ENCODE peak calls at places on chromosomes 2 and 18, in six cellular contexts. One of them, this sample, is unnamed.
A peak's percentile ranks its signal among the peaks of the same experiment; 100 is the strongest.

GRCh38 chr2:232891621-232892071 is 21.6 kb downstream of the SNORC start:
- DNase-seq in GM12878: no peak
- DNase-seq in prostate gland: no peak
- DNase-seq in testis: peak; percentile 69
- DNase-seq in SJSA1: peak; percentile 28
- DNase-seq in right cardiac atrium: no peak
- DNase-seq in this sample: no peak

GRCh38 chr18:63708650-63709049 is 5.9 kb downstream of the SERPINB11 start:
- DNase-seq in GM12878: no peak
- DNase-seq in prostate gland: no peak
- DNase-seq in testis: no peak
- DNase-seq in SJSA1: no peak
- DNase-seq in right cardiac atrium: no peak
- DNase-seq in this sample: no peak

GRCh38 chr2:29629495-29629894 is 291.9 kb downstream of the ALK start:
- DNase-seq in GM12878: no peak
- DNase-seq in prostate gland: no peak
- DNase-seq in testis: no peak
- DNase-seq in SJSA1: no peak
- DNase-seq in right cardiac atrium: no peak
- DNase-seq in this sample: no peak

GRCh38 chr2:237319887-237320286 is 94.1 kb downstream of the COL6A3 start:
- DNase-seq in GM12878: no peak
- DNase-seq in prostate gland: no peak
- DNase-seq in testis: no peak
- DNase-seq in SJSA1: no peak
- DNase-seq in right cardiac atrium: no peak
- DNase-seq in this sample: no peak

GRCh38 chr2:220191031-220191430 is 563.6 kb downstream of the SLC4A3 start:
- DNase-seq in GM12878: no peak
- DNase-seq in prostate gland: no peak
- DNase-seq in testis: no peak
- DNase-seq in SJSA1: no peak
- DNase-seq in right cardiac atrium: no peak
- DNase-seq in this sample: no peak

GRCh38 chr2:39118786-39119499 is 1.9 kb downstream of the SOS1 start:
- DNase-seq in GM12878: no peak
- DNase-seq in prostate gland: no peak
- DNase-seq in testis: no peak
- DNase-seq in SJSA1: peak; percentile 21
- DNase-seq in right cardiac atrium: no peak
- DNase-seq in this sample: peak; percentile 17

GRCh38 chr2:207937818-207938217 is 87.5 kb downstream of the PLEKHM3 start:
- DNase-seq in GM12878: no peak
- DNase-seq in prostate gland: no peak
- DNase-seq in testis: no peak
- DNase-seq in SJSA1: no peak
- DNase-seq in right cardiac atrium: no peak
- DNase-seq in this sample: no peak

GRCh38 chr2:61631321-61631720 is 93.2 kb upstream of the XPO1 start:
- DNase-seq in GM12878: no peak
- DNase-seq in prostate gland: no peak
- DNase-seq in testis: no peak
- DNase-seq in SJSA1: no peak
- DNase-seq in right cardiac atrium: no peak
- DNase-seq in this sample: no peak

GRCh38 chr2:96146151-96146880 is 1.1 kb upstream of the DUSP2 start:
- DNase-seq in GM12878: peak; percentile 70
- DNase-seq in prostate gland: no peak
- DNase-seq in testis: peak; percentile 47
- DNase-seq in SJSA1: no peak
- DNase-seq in right cardiac atrium: peak; percentile 81
- DNase-seq in this sample: peak; percentile 95

GRCh38 chr2:1748176-1748740 is 3.9 kb upstream of the PXDN start:
- DNase-seq in GM12878: no peak
- DNase-seq in prostate gland: no peak
- DNase-seq in testis: no peak
- DNase-seq in SJSA1: no peak
- DNase-seq in right cardiac atrium: no peak
- DNase-seq in this sample: no peak

GRCh38 chr2:94762600-94762999 is 108.6 kb upstream of the TEKT4 start:
- DNase-seq in GM12878: no peak
- DNase-seq in prostate gland: no peak
- DNase-seq in testis: no peak
- DNase-seq in SJSA1: no peak
- DNase-seq in right cardiac atrium: no peak
- DNase-seq in this sample: no peak

GRCh38 chr2:128057334-128057733 is 29.5 kb upstream of the SAP130 start:
- DNase-seq in GM12878: no peak
- DNase-seq in prostate gland: no peak
- DNase-seq in testis: peak; percentile 76
- DNase-seq in SJSA1: no peak
- DNase-seq in right cardiac atrium: no peak
- DNase-seq in this sample: no peak

GRCh38 chr2:59529738-59530137 is 1023.7 kb downstream of the BCL11A start:
- DNase-seq in GM12878: no peak
- DNase-seq in prostate gland: no peak
- DNase-seq in testis: no peak
- DNase-seq in SJSA1: no peak
- DNase-seq in right cardiac atrium: no peak
- DNase-seq in this sample: no peak

GRCh38 chr2:207163053-207163814 is 2.5 kb downstream of the KLF7 start:
- DNase-seq in GM12878: no peak
- DNase-seq in prostate gland: peak; percentile 79
- DNase-seq in testis: peak; percentile 47
- DNase-seq in SJSA1: peak; percentile 90
- DNase-seq in right cardiac atrium: peak; percentile 68
- DNase-seq in this sample: no peak

GRCh38 chr2:199228887-199229819 is 228.6 kb downstream of the SATB2 start:
- DNase-seq in GM12878: peak; percentile 93
- DNase-seq in prostate gland: no peak
- DNase-seq in testis: no peak
- DNase-seq in SJSA1: peak; percentile 87
- DNase-seq in right cardiac atrium: no peak
- DNase-seq in this sample: no peak

GRCh38 chr2:201984800-201985525 is 48.7 kb upstream of the FZD7 start:
- DNase-seq in GM12878: no peak
- DNase-seq in prostate gland: peak; percentile 19
- DNase-seq in testis: peak; percentile 71
- DNase-seq in SJSA1: no peak
- DNase-seq in right cardiac atrium: peak; percentile 63
- DNase-seq in this sample: no peak

GRCh38 chr2:178523596-178524134 is 43.4 kb downstream of the PLEKHA3 start:
- DNase-seq in GM12878: no peak
- DNase-seq in prostate gland: no peak
- DNase-seq in testis: no peak
- DNase-seq in SJSA1: no peak
- DNase-seq in right cardiac atrium: no peak
- DNase-seq in this sample: no peak

DNA sequence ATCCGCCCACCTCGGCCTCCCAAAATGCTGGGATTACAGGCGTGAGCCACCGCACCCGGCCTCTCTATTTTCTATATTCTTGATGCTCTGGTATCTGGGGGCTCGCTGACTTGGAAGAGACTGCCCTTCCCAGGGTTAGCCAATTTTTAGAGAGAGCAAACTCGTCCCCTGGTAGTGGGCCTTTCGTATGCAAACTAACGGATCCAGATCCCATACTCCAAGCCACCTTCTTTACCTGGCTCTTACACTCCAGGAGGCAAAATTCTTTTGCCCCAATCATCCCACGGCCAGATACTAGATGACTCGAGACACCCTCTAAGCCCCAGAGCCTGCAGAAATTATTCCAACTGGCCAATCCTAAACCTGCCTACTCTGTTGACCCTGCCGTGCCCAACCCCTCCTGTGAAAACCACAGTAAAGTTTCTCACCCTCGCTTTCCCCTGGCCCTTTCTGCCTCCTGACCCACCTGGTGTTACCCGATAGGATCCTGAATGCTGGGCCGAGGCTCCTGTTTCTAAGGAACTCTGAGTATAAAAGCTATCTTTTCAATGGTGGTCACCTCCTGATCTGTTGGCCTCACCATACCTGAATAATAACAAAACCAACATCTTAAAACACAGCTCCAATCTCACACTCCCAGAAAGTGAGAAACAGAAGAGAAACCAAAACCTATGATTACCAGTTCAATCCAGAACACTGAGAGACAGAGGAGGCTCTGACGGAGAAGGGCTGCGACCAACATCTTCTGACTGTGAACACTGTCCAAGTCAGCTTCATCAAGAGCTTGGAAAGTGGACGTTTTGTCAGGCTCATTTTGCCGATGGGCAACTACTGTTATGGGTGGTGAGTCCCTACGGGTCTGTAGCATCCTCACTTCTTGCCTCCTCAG is 57.6 kb upstream of the ZNF532 start:
- DNase-seq in GM12878: peak; percentile 56
- DNase-seq in prostate gland: no peak
- DNase-seq in testis: no peak
- DNase-seq in SJSA1: no peak
- DNase-seq in right cardiac atrium: no peak
- DNase-seq in this sample: no peak
- H3K27ac ChIP-seq in GM12878: peak overlapping the region; percentile 60
- H3K27ac ChIP-seq in prostate gland: peak overlapping the region; percentile 84
- H3K27ac ChIP-seq in testis: no peak overlapping the region
- H3K27ac ChIP-seq in SJSA1: no peak overlapping the region
- H3K27ac ChIP-seq in right cardiac atrium: no peak overlapping the region
- H3K27ac ChIP-seq in this sample: no peak overlapping the region

GRCh38 chr2:69989017-69989416 is 27.6 kb upstream of the ASPRV1 start:
- DNase-seq in GM12878: no peak
- DNase-seq in prostate gland: no peak
- DNase-seq in testis: no peak
- DNase-seq in SJSA1: no peak
- DNase-seq in right cardiac atrium: no peak
- DNase-seq in this sample: no peak

GRCh38 chr2:69989422-69990128 is 28.1 kb upstream of the ASPRV1 start:
- DNase-seq in GM12878: no peak
- DNase-seq in prostate gland: no peak
- DNase-seq in testis: no peak
- DNase-seq in SJSA1: no peak
- DNase-seq in right cardiac atrium: no peak
- DNase-seq in this sample: no peak

GRCh38 chr2:69985684-69986083 is 24.3 kb upstream of the ASPRV1 start:
- DNase-seq in GM12878: no peak
- DNase-seq in prostate gland: no peak
- DNase-seq in testis: peak; percentile 31
- DNase-seq in SJSA1: no peak
- DNase-seq in right cardiac atrium: peak; percentile 71
- DNase-seq in this sample: no peak

GRCh38 chr2:69986691-69987090 is 25.3 kb upstream of the ASPRV1 start:
- DNase-seq in GM12878: no peak
- DNase-seq in prostate gland: no peak
- DNase-seq in testis: no peak
- DNase-seq in SJSA1: no peak
- DNase-seq in right cardiac atrium: no peak
- DNase-seq in this sample: no peak

DNA sequence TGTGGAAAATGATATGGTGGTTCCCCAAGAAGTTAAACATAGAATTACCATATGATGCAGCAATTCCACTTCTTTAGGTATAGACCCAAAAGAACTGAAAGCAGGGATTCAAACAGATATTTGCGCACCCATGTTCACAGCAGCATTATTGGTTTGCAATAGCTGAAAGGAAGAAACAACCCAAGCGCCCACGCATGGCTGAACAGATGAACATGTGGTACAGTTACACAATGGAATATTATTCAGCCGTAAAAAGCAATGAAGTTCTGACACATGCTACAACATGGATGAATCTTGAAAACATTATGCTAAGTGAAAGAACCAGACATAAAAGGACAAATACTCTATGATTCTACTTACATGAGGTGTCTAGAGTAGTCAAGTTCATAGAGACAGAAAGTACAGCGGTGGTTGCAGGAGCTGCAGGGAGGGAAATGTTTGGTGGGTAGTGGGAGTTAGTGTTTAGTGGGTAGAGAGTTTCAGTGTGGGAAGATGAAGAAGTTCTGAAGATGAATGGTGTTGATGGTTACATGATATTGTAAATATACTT is 26.7 kb upstream of the ASPRV1 start:
- DNase-seq in GM12878: no peak
- DNase-seq in prostate gland: no peak
- DNase-seq in testis: no peak
- DNase-seq in SJSA1: no peak
- DNase-seq in right cardiac atrium: no peak
- DNase-seq in this sample: no peak
- H3K4me1 ChIP-seq in GM12878: no peaks in the 10 kb centered on the region
- H3K4me1 ChIP-seq in prostate gland: no peaks in the 10 kb centered on the region
- H3K4me1 ChIP-seq in testis: no peaks in the 10 kb centered on the region
- H3K4me1 ChIP-seq in SJSA1: no peaks in the 10 kb centered on the region
- H3K4me1 ChIP-seq in right cardiac atrium: no peaks in the 10 kb centered on the region
- H3K4me1 ChIP-seq in this sample: no peaks in the 10 kb centered on the region

DNA sequence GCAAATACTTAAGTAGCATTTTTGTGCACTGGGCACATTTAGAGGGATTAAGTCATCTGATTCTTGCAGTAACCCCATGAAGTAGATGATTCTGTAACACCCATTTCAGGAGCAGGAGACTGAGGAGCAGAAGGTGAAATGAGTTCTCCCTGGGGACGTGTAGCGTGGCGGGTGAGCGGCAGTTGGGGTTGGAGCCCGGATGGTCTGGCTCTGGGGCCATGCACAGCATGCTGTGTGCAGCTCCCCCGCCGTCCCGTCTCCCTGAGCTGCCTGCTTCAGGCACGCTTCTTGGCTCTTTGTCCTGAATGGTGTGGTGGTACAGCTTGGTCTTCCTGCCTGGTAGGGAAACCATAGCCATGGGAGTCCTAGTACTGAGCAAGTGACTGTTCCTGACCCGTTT is 32.4 kb downstream of the INPP4A start:
- DNase-seq in GM12878: no peak
- DNase-seq in prostate gland: no peak
- DNase-seq in testis: no peak
- DNase-seq in SJSA1: no peak
- DNase-seq in right cardiac atrium: no peak
- DNase-seq in this sample: no peak
- H3K27ac ChIP-seq in GM12878: peak overlapping the region; percentile 88
- H3K27ac ChIP-seq in prostate gland: no peak overlapping the region
- H3K27ac ChIP-seq in testis: no peak overlapping the region
- H3K27ac ChIP-seq in SJSA1: no peak overlapping the region
- H3K27ac ChIP-seq in right cardiac atrium: no peak overlapping the region
- H3K27ac ChIP-seq in this sample: no peak overlapping the region

GRCh38 chr2:170815311-170815710 is 1.4 kb upstream of the GAD1 start:
- DNase-seq in GM12878: no peak
- DNase-seq in prostate gland: no peak
- DNase-seq in testis: no peak
- DNase-seq in SJSA1: no peak
- DNase-seq in right cardiac atrium: no peak
- DNase-seq in this sample: no peak

GRCh38 chr2:170815746-170816498 is 765 bp upstream of the GAD1 start:
- DNase-seq in GM12878: no peak
- DNase-seq in prostate gland: peak; percentile 64
- DNase-seq in testis: peak; percentile 81
- DNase-seq in SJSA1: peak; percentile 67
- DNase-seq in right cardiac atrium: peak; percentile 76
- DNase-seq in this sample: no peak

GRCh38 chr2:170817999-170818293 is 1.3 kb downstream of the GAD1 start:
- DNase-seq in GM12878: no peak
- DNase-seq in prostate gland: no peak
- DNase-seq in testis: peak; percentile 42
- DNase-seq in SJSA1: no peak
- DNase-seq in right cardiac atrium: no peak
- DNase-seq in this sample: no peak

GRCh38 chr2:170817247-170817998 is 736 bp downstream of the GAD1 start:
- DNase-seq in GM12878: no peak
- DNase-seq in prostate gland: no peak
- DNase-seq in testis: peak; percentile 46
- DNase-seq in SJSA1: peak; percentile 35
- DNase-seq in right cardiac atrium: no peak
- DNase-seq in this sample: no peak

GRCh38 chr2:170816499-170817246 is at the start of gene GAD1:
- DNase-seq in GM12878: no peak
- DNase-seq in prostate gland: peak; percentile 77
- DNase-seq in testis: peak; percentile 87
- DNase-seq in SJSA1: peak; percentile 48
- DNase-seq in right cardiac atrium: peak; percentile 65
- DNase-seq in this sample: no peak
- H3K4me1 ChIP-seq in GM12878: peaks cover 16% of the 10 kb centered on the region
- H3K4me1 ChIP-seq in prostate gland: peaks cover 28% of the 10 kb centered on the region
- H3K4me1 ChIP-seq in testis: peaks cover 48% of the 10 kb centered on the region
- H3K4me1 ChIP-seq in SJSA1: peaks cover 28% of the 10 kb centered on the region
- H3K4me1 ChIP-seq in right cardiac atrium: peaks cover 2% of the 10 kb centered on the region
- H3K4me1 ChIP-seq in this sample: peaks cover 62% of the 10 kb centered on the region